ENCODE peak calls at places on chromosomes 1 and 21, in six cellular contexts. O, R, C, H, Y and G are unnamed samples.

GRCh38 chr21:33948096-33948950 is 32.7 kb upstream of the ATP5PO start:
- DNase-seq in O (peak; percentile 59), R (peak; percentile 62), C (peak; percentile 54), H (no peak), Y (peak; percentile 82), G (peak; percentile 62)

GRCh38 chr1:226975259-226975908 is 35.3 kb downstream of the COQ8A start:
- DNase-seq in O (no peak), R (no peak), C (no peak), H (no peak), Y (no peak), G (no peak)

GRCh38 chr1:154911691-154912550 is 24.6 kb downstream of the PMVK start:
- DNase-seq in O (no peak), R (no peak), C (no peak), H (no peak), Y (no peak), G (no peak)

GRCh38 chr1:107138767-107139445 is 1.9 kb upstream of the NTNG1 start:
- DNase-seq in O (no peak), R (no peak), C (no peak), H (no peak), Y (no peak), G (no peak)

GRCh38 chr21:28421716-28422480 is 570.8 kb downstream of the LTN1 start:
- DNase-seq in O (no peak), R (no peak), C (no peak), H (no peak), Y (no peak), G (no peak)

GRCh38 chr1:9231648-9232332 is 2.8 kb upstream of the H6PD start:
- DNase-seq in O (no peak), R (no peak), C (no peak), H (no peak), Y (no peak), G (no peak)

GRCh38 chr1:226880372-226881287 is 10.2 kb downstream of the PSEN2 start:
- DNase-seq in O (no peak), R (no peak), C (no peak), H (no peak), Y (no peak), G (no peak)

GRCh38 chr1:43446881-43447835 is 6.6 kb downstream of the HYI start:
- DNase-seq in O (no peak), R (no peak), C (no peak), H (no peak), Y (no peak), G (no peak)

GRCh38 chr1:206912445-206913095 is 9.2 kb downstream of the FCMR start:
- DNase-seq in O (peak; percentile 62), R (peak; percentile 77), C (peak; percentile 56), H (peak; percentile 82), Y (no peak), G (peak; percentile 70)

GRCh38 chr1:16922466-16922865 is 735 bp downstream of the CROCC start:
- DNase-seq in O (no peak), R (no peak), C (no peak), H (no peak), Y (no peak), G (no peak)

GRCh38 chr1:62295921-62296451 is 23.2 kb downstream of the KANK4 start:
- DNase-seq in O (no peak), R (no peak), C (no peak), H (no peak), Y (no peak), G (no peak)

GRCh38 chr1:153358691-153358975 is 979 bp downstream of the S100A9 start:
- DNase-seq in O (no peak), R (no peak), C (no peak), H (peak; percentile 11), Y (no peak), G (no peak)

GRCh38 chr1:237186733-237187132 is 144.7 kb downstream of the RYR2 start:
- DNase-seq in O (no peak), R (no peak), C (no peak), H (no peak), Y (no peak), G (no peak)

GRCh38 chr1:27992271-27992670 is 32.5 kb downstream of the XKR8 start:
- DNase-seq in O (no peak), R (no peak), C (no peak), H (no peak), Y (no peak), G (no peak)

GRCh38 chr1:157045251-157046218 is at the start of gene ARHGEF11:
- DNase-seq in O (peak; percentile 94), R (peak; percentile 88), C (peak; percentile 85), H (peak; percentile 79), Y (peak; percentile 70), G (peak; percentile 81)

GRCh38 chr1:33443067-33443704 is 12.3 kb upstream of the PHC2 start:
- DNase-seq in O (no peak), R (no peak), C (no peak), H (no peak), Y (no peak), G (no peak)

GRCh38 chr1:112511897-112512296 is 3.1 kb downstream of the WNT2B start:
- DNase-seq in O (no peak), R (no peak), C (no peak), H (no peak), Y (no peak), G (no peak)
- TF ChIP-seq CTCF in O (no peak), R (no peak), C (no peak), H (no peak), Y (no peak), G (no peak)

GRCh38 chr1:110107867-110108469 is 4.3 kb upstream of the UBL4B start:
- DNase-seq in O (no peak), R (no peak), C (no peak), H (no peak), Y (no peak), G (no peak)

GRCh38 chr1:110111081-110111480 is 1.2 kb upstream of the UBL4B start:
- DNase-seq in O (no peak), R (no peak), C (no peak), H (no peak), Y (no peak), G (no peak)

GRCh38 chr1:110102081-110102480 is 10.2 kb upstream of the UBL4B start:
- DNase-seq in O (no peak), R (no peak), C (no peak), H (no peak), Y (peak; percentile 28), G (peak; percentile 55)

GRCh38 chr1:110112143-110112542 is at the start of gene UBL4B:
- DNase-seq in O (no peak), R (no peak), C (no peak), H (no peak), Y (no peak), G (no peak)

GRCh38 chr1:110106013-110106941 is 6.0 kb upstream of the UBL4B start:
- DNase-seq in O (peak; percentile 78), R (peak; percentile 60), C (peak; percentile 76), H (peak; percentile 70), Y (peak; percentile 32), G (peak; percentile 85)
- TF ChIP-seq CTCF in O (peak; percentile 90), R (peak; percentile 67), C (peak; percentile 90), H (peak; percentile 93), Y (peak; percentile 92), G (peak; percentile 96)

GRCh38 chr1:109792056-109792831 is 28.5 kb upstream of the EPS8L3 start:
- DNase-seq in O (peak; percentile 64), R (peak; percentile 89), C (peak; percentile 35), H (peak; percentile 76), Y (no peak), G (no peak)
- TF ChIP-seq CTCF in O (no peak), R (peak; percentile 51), C (no peak), H (peak; percentile 68), Y (no peak), G (no peak)

DNA sequence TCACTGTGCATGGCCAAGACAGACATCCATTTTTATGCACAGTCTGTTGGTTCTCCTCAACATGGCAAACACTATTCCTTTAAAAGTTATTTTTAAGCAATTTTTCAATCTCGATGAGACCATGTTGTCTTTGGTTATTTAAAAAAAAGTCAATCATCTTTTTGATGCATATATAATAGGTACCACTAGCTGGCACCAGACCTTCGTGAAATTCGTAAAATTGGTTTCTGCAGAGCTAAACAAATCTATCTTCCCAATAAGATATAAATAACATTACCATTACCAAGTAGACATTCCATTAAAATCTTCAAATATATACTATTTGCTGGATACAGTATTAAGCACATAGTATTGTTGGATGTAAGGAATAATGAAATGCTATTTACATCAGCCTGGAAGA is 220.0 kb upstream of the GREM2 start:
- DNase-seq in O (no peak), R (no peak), C (no peak), H (no peak), Y (no peak), G (no peak)
- TF ChIP-seq CTCF in O (no peak), R (peak; percentile 24), C (peak; percentile 25), H (no peak), Y (no peak), G (no peak)

GRCh38 chr1:150534002-150534401 is 15.2 kb upstream of the ADAMTSL4 start:
- DNase-seq in O (no peak), R (no peak), C (no peak), H (no peak), Y (no peak), G (no peak)

GRCh38 chr1:150536836-150537731 is 12.1 kb upstream of the ADAMTSL4 start:
- DNase-seq in O (no peak), R (no peak), C (no peak), H (no peak), Y (no peak), G (no peak)

GRCh38 chr1:150532860-150533259 is 16.3 kb upstream of the ADAMTSL4 start:
- DNase-seq in O (no peak), R (no peak), C (no peak), H (no peak), Y (no peak), G (no peak)

GRCh38 chr1:150535511-150536281 is 13.5 kb upstream of the ADAMTSL4 start:
- DNase-seq in O (no peak), R (peak; percentile 50), C (no peak), H (no peak), Y (no peak), G (no peak)

GRCh38 chr1:150537732-150538684 is 11.2 kb upstream of the ADAMTSL4 start:
- DNase-seq in O (no peak), R (no peak), C (no peak), H (no peak), Y (no peak), G (no peak)
- TF ChIP-seq CTCF in O (no peak), R (no peak), C (peak; percentile 14), H (no peak), Y (no peak), G (no peak)

GRCh38 chr1:155934097-155934932 is at the start of gene KHDC4:
- DNase-seq in O (peak; percentile 86), R (peak; percentile 99), C (peak; percentile 79), H (peak; percentile 98), Y (peak; percentile 93), G (peak; percentile 95)
- TF ChIP-seq CTCF in O (no peak), R (no peak), C (no peak), H (peak; percentile 47), Y (peak; percentile 6), G (no peak)

DNA sequence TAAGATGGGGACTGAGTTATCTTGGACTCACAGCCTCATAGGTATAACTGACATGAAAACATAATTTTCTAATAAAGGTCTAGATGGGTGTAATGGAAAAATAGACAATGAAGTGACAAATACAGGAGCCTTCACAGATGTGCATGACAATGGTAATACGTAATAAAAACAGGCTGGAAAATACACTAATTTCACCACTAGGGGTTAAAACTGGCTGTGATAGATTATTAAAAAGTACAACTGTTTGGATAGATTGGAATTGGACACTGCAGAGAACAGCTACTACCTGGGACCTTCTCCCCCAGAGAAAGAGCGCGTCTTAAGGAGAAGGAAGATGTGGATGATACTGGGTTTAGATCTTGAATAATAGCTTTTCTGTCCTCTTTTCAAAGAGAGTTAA is 9.8 kb downstream of the KAZN start:
- DNase-seq in O (no peak), R (no peak), C (no peak), H (no peak), Y (no peak), G (no peak)
- TF ChIP-seq CTCF in O (peak; percentile 11), R (peak; percentile 12), C (peak; percentile 51), H (peak; percentile 34), Y (peak; percentile 11), G (no peak)